ENCODE peak calls at places on chromosomes 13 and 19, in six cellular contexts. R, N, W, T, I and Y are unnamed samples.

GRCh38 chr13:63435668-63436275 is 2020.1 kb upstream of the PCDH20 start:
- DNase-seq in R (no peak), N (no peak), W (peak), T (no peak), I (peak), Y (peak)

GRCh38 chr13:86757236-86757978 is 913.8 kb upstream of the SLITRK5 start:
- DNase-seq in R (peak), N (no peak), W (peak), T (peak), I (no peak), Y (no peak)

GRCh38 chr13:72561791-72562190 is 165.6 kb downstream of the MZT1 start:
- DNase-seq in R (no peak), N (no peak), W (no peak), T (no peak), I (no peak), Y (no peak)

GRCh38 chr13:98897706-98898105 is 80.2 kb downstream of the DOCK9 start:
- DNase-seq in R (no peak), N (no peak), W (no peak), T (no peak), I (no peak), Y (no peak)

GRCh38 chr13:61414686-61415664 is 674 bp downstream of the PCDH20 start:
- DNase-seq in R (peak), N (peak), W (peak), T (peak), I (peak), Y (no peak)

GRCh38 chr19:47863514-47863936 is 4.5 kb downstream of the TPRX2 start:
- DNase-seq in R (peak), N (peak), W (peak), T (peak), I (peak), Y (peak)

GRCh38 chr19:28449803-28450202 is 763.1 kb downstream of the UQCRFS1 start:
- DNase-seq in R (no peak), N (no peak), W (no peak), T (no peak), I (no peak), Y (no peak)

GRCh38 chr13:59664586-59664985 is 499.1 kb downstream of the DIAPH3 start:
- DNase-seq in R (no peak), N (no peak), W (no peak), T (no peak), I (no peak), Y (no peak)

GRCh38 chr19:23294141-23294540 is 43.9 kb upstream of the ZNF724 start:
- DNase-seq in R (no peak), N (no peak), W (no peak), T (no peak), I (no peak), Y (no peak)

GRCh38 chr19:57578487-57579205 is at the start of gene ZNF416:
- DNase-seq in R (peak), N (peak), W (peak), T (peak), I (peak), Y (peak)

GRCh38 chr19:39380521-39381502 is 10.1 kb downstream of the PAF1 start:
- DNase-seq in R (no peak), N (no peak), W (no peak), T (no peak), I (no peak), Y (no peak)

GRCh38 chr13:29532136-29532535 is 63.4 kb downstream of the SLC7A1 start:
- DNase-seq in R (no peak), N (no peak), W (no peak), T (no peak), I (no peak), Y (no peak)

GRCh38 chr19:13849991-13850909 is 26.7 kb upstream of the NANOS3 start:
- DNase-seq in R (no peak), N (no peak), W (peak), T (peak), I (peak), Y (peak)

GRCh38 chr19:7944177-7944761 is 803 bp upstream of the TIMM44 start:
- DNase-seq in R (peak), N (peak), W (peak), T (peak), I (peak), Y (peak)

GRCh38 chr19:35013820-35014754 is 14.0 kb downstream of the GRAMD1A start:
- DNase-seq in R (no peak), N (no peak), W (no peak), T (no peak), I (no peak), Y (no peak)

GRCh38 chr19:23778566-23778965 is 19.9 kb upstream of the ZNF681 start:
- DNase-seq in R (no peak), N (no peak), W (no peak), T (no peak), I (no peak), Y (no peak)

GRCh38 chr19:8512991-8513686 is 828 bp downstream of the ZNF414 start:
- DNase-seq in R (no peak), N (no peak), W (peak), T (peak), I (no peak), Y (no peak)

GRCh38 chr13:40233731-40234195 is 432.7 kb downstream of the FOXO1 start:
- DNase-seq in R (no peak), N (no peak), W (no peak), T (no peak), I (no peak), Y (no peak)

GRCh38 chr19:54229146-54229545 is 6.3 kb upstream of the LILRB3 start:
- DNase-seq in R (no peak), N (no peak), W (no peak), T (no peak), I (no peak), Y (no peak)

GRCh38 chr13:55437162-55437561 is 1703.6 kb upstream of the PRR20A start:
- DNase-seq in R (no peak), N (peak), W (no peak), T (no peak), I (no peak), Y (no peak)

GRCh38 chr13:77563110-77563509 is 27.6 kb downstream of the SCEL start:
- DNase-seq in R (no peak), N (no peak), W (no peak), T (no peak), I (peak), Y (peak)

GRCh38 chr19:39167461-39168257 is 29.1 kb upstream of the NCCRP1 start:
- DNase-seq in R (no peak), N (no peak), W (peak), T (no peak), I (no peak), Y (no peak)

GRCh38 chr13:36601186-36601585 is 72.6 kb upstream of the SERTM1 start:
- DNase-seq in R (no peak), N (no peak), W (no peak), T (no peak), I (no peak), Y (no peak)

GRCh38 chr19:23002690-23003422 is at the start of gene ZNF728:
- DNase-seq in R (no peak), N (no peak), W (no peak), T (no peak), I (no peak), Y (no peak)

GRCh38 chr13:101202590-101202989 is 213.7 kb downstream of the NALCN start:
- DNase-seq in R (peak), N (no peak), W (peak), T (peak), I (no peak), Y (no peak)

GRCh38 chr19:4373601-4374441 is 26.5 kb downstream of the SH3GL1 start:
- DNase-seq in R (no peak), N (no peak), W (no peak), T (no peak), I (peak), Y (peak)

GRCh38 chr13:66689037-66689619 is 541.0 kb downstream of the PCDH9 start:
- DNase-seq in R (no peak), N (no peak), W (peak), T (no peak), I (peak), Y (no peak)

GRCh38 chr19:30236006-30236405 is 136.2 kb upstream of the ZNF536 start:
- DNase-seq in R (no peak), N (no peak), W (no peak), T (no peak), I (no peak), Y (no peak)

GRCh38 chr13:39823063-39823713 is 167.7 kb downstream of the COG6 start:
- DNase-seq in R (no peak), N (no peak), W (no peak), T (no peak), I (no peak), Y (no peak)

GRCh38 chr19:18479964-18480723 is 41.7 kb downstream of the ELL start:
- DNase-seq in R (no peak), N (no peak), W (no peak), T (no peak), I (peak), Y (peak)

DNA sequence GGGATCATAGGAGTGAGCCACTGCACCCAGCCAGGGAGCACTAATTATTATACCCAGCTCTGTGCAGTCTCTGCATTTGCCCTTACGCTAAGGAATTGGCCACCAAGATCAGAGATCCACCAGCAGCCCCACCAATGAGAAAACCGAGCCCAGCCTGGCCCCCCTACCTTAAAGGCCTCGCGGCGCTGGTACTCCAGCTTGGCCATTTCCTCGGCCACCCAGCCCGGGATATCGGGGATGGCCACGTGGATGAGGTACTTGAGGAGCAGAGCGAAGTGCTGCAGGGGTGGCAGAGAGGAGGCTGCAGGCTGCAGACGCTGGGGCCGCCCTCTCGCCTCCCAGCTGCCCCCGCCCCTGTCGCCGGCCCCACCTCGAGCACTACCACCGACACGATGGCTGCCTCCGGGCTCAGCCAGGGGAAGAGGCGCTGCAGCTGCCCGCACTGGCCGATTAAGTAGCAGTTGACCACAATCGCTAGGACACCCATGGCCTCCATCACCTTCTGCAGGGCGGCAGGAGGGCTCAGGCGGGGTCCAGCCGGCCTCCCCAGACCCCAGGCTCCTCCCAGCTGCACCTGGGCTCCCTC is 7.5 kb downstream of the ANO8 start:
- DNase-seq in R (no peak), N (no peak), W (no peak), T (no peak), I (no peak), Y (no peak)
- H2BK15ac ChIP-seq in R (no peak), N (peak), W (no peak), T (no peak), I (no peak), Y (no peak)

GRCh38 chr19:45137179-45137761 is 23.5 kb downstream of the NKPD1 start:
- DNase-seq in R (no peak), N (no peak), W (no peak), T (no peak), I (no peak), Y (no peak)

GRCh38 chr19:45138303-45138751 is 22.5 kb downstream of the NKPD1 start:
- DNase-seq in R (no peak), N (no peak), W (no peak), T (no peak), I (no peak), Y (no peak)

GRCh38 chr19:45139286-45140143 is 21.3 kb downstream of the NKPD1 start:
- DNase-seq in R (no peak), N (no peak), W (no peak), T (no peak), I (no peak), Y (no peak)

GRCh38 chr19:45135176-45135575 is 25.6 kb downstream of the NKPD1 start:
- DNase-seq in R (no peak), N (no peak), W (no peak), T (no peak), I (no peak), Y (no peak)

DNA sequence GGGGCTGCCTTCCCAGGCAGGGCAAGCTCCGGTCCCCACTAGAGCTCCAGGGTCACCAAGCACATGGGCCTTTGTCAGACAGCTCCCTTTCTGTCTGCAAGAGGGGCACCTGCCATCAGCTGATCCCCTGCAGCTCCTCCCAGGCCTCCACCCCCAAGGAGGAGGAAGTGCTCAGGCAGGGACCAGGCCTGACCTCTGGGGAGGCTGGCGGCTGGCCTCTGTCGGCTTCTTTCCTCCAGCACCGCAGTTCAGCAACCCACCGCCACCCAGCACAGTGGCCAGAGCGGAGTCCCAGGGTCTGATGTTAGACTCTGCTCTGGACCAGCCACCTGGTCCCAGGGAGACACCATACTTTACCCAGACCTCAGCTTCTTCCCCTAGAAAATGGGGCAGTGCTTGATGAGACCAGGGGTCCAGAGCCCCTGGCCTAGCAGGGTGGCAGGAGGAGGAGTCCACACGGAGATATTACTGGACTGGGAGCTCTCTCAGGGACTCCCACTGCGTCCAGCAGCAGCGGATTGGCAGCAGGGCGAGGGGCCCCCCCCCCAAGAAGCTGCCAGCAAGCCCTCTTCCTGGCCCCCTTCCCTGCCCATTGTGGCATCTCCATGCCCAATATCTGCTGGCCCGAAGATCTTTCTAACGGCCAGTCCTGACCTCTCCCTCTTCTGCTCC is 24.1 kb downstream of the NKPD1 start:
- DNase-seq in R (no peak), N (no peak), W (no peak), T (no peak), I (no peak), Y (no peak)
- H3K4ac ChIP-seq in R (peak), N (no peak), W (no peak), T (no peak), I (no peak), Y (no peak)

GRCh38 chr13:114281351-114282142 is at the start of gene UPF3A:
- DNase-seq in R (peak), N (peak), W (peak), T (peak), I (peak), Y (peak)
- H2BK15ac ChIP-seq in R (peak), N (peak), W (no peak), T (no peak), I (peak), Y (peak)

DNA sequence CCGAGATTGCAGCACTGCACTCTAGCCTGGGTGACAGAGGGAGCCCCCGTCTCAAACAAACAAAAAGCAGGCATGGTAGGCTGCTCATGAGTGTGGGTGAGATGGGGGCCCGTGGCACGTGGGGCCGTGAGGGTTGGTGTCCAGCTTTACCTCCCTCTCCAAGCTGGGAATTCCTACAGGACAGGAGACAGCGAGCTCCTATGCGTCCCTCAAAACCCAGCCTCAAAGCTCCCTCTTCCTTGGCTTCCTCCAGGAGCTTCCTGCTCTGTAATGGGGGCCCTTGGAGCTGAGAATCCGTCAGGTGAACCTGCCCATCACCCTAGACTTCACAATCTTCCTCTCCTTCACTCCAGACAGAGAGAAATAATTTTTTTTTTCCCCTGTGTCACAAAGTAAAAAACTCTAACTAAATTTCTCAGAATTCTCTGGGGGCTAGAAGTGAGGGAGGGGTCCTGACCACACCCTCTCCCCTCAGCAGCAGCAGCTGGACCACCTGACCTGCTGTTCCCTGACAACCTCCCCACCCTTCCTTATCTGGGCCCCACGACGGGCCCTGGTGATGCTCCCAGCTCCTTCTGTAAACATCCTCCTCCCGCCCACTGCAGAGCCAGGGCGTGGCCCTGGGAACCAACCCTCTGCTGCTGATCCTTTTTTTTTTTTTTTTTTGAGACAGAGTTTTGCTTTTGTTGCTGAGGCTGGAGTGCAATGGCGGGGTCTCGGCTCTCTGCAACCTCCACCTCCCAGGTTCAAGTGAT is 22.1 kb upstream of the WDR18 start:
- DNase-seq in R (no peak), N (no peak), W (no peak), T (no peak), I (peak), Y (peak)
- H3K4ac ChIP-seq in R (no peak), N (no peak), W (no peak), T (no peak), I (peak), Y (peak)

GRCh38 chr19:2883686-2884439 is 16.7 kb downstream of the ZNF556 start:
- DNase-seq in R (no peak), N (no peak), W (no peak), T (no peak), I (no peak), Y (no peak)
- H2BK15ac ChIP-seq in R (no peak), N (no peak), W (no peak), T (no peak), I (no peak), Y (no peak)

DNA sequence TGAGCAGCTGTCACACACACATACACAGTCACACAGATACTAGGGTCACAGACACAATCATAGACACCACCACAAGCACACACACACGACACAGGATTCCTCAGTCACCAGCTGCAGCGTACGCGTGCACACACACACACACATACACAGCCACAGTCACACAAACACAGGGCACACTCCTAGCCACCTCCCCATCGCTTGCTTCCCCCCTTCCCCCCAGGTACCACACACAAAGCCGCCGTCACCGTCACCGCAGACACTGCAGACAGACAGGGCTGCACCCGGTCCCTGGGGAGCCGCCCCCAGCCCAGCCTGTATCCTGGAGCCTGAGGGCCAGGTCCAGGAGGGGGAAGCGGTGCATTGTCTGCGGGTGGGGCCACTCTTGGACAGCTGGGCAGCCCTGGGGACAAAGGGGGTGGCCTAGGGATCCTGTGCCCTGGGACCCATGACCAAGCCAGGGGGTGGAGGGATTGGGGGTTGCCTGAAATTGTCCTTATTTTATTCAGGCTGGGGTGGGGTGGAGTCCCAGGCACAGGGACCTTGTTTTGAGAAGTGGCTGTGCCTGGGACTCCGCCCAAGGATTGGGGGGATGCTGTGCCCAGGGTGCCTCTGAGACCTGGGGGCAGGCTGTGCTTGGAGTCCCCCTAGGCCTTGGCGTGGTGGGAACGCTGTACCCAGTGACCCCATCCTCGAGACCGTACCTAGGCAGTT is 957 bp downstream of the NUMBL start:
- DNase-seq in R (no peak), N (no peak), W (peak), T (no peak), I (peak), Y (no peak)
- H3K4ac ChIP-seq in R (no peak), N (no peak), W (no peak), T (no peak), I (peak), Y (peak)

GRCh38 chr13:70758932-70759331 is 650.7 kb upstream of the KLHL1 start:
- DNase-seq in R (no peak), N (no peak), W (no peak), T (no peak), I (no peak), Y (no peak)
- H2BK15ac ChIP-seq in R (no peak), N (no peak), W (no peak), T (no peak), I (no peak), Y (no peak)

GRCh38 chr19:48964205-48965032 is 690 bp upstream of the FTL start:
- DNase-seq in R (no peak), N (no peak), W (peak), T (no peak), I (peak), Y (peak)
- H3K4ac ChIP-seq in R (peak), N (peak), W (peak), T (no peak), I (peak), Y (peak)

DNA sequence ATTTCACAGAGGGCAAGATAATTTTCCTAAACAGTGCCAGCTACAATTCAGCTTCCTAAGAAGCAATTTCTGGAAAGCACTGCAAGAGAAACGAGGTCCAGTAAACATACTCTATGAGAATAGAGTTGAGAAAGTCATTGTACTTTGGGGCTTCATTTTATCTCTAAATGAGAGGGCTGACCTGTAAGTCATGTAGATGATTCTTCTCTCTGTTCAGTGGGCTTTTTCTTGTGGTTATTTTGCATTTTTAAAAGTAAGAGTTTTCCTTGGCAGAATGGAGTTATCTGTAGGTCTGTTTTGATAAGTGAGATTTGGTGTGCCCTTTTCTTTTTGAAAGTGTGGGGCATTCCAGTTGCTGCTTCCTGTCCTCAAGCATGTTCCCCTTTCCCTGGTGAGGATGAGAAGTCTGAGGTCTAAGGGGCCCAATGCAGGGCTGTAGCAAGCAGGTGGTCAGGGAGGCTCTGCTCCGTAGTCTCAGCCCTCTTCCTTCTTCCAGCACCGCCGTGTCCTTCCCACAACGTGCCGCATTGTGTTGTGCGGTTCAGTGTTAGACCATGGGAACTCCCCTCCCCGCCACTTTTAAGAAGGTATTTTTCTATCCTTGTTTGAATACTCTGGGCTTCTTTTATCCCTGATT is 86.3 kb downstream of the ARHGEF7 start:
- DNase-seq in R (no peak), N (no peak), W (no peak), T (no peak), I (no peak), Y (no peak)
- H2BK15ac ChIP-seq in R (no peak), N (no peak), W (no peak), T (no peak), I (no peak), Y (no peak)

GRCh38 chr19:51546650-51547396 is 15.4 kb upstream of the SIGLEC6 start:
- DNase-seq in R (no peak), N (no peak), W (no peak), T (no peak), I (peak), Y (peak)
- H3K4ac ChIP-seq in R (no peak), N (no peak), W (no peak), T (no peak), I (no peak), Y (no peak)